ENCODE peak calls at places on chromosomes 1 and 21, in five cellular contexts. D is SK-N-SH, P is K562, J is GM12878, B is HepG2. S is an unnamed sample.

GRCh38 chr1:65762081-65762862 is 30.4 kb upstream of the PDE4B start:
- DNase-seq in P (no peak), J (no peak), D (no peak), B (no peak), S (no peak)

GRCh38 chr1:3846521-3846920 is 10.5 kb downstream of the CEP104 start:
- DNase-seq in D (no peak), J (no peak), P (no peak), B (no peak), S (no peak)

GRCh38 chr1:33244143-33244808 is 12.0 kb upstream of the ZNF362 start:
- DNase-seq in B (peak; percentile 80), D (no peak), J (no peak), P (no peak), S (no peak)

GRCh38 chr1:89854140-89854539 is 33.3 kb downstream of the LRRC8D start:
- DNase-seq in J (no peak), D (no peak), P (no peak), B (no peak), S (no peak)

GRCh38 chr1:19390901-19391595 is 78.9 kb downstream of the SLC66A1 start:
- DNase-seq in P (peak; percentile 60), J (peak; percentile 70), B (no peak), D (peak; percentile 85), S (peak; percentile 36)

GRCh38 chr1:32848354-32849063 is 22.2 kb downstream of the FNDC5 start:
- DNase-seq in B (no peak), P (no peak), D (peak; percentile 41), J (no peak), S (no peak)

GRCh38 chr21:41210405-41211040 is 42.6 kb downstream of the BACE2 start:
- DNase-seq in B (no peak), P (no peak), D (no peak), J (no peak), S (no peak)

GRCh38 chr1:173411835-173412742 is 65.0 kb upstream of the PRDX6 start:
- DNase-seq in P (no peak), B (no peak), J (no peak), D (no peak), S (no peak)

GRCh38 chr1:33612877-33613487 is 140.5 kb downstream of the ZSCAN20 start:
- DNase-seq in P (peak; percentile 73), B (peak; percentile 48), J (no peak), D (peak; percentile 78), S (peak; percentile 51)

GRCh38 chr1:68370101-68370915 is 79.4 kb downstream of the RPE65 start:
- DNase-seq in P (no peak), D (no peak), B (no peak), J (no peak), S (no peak)

GRCh38 chr1:44636711-44637589 is 37.3 kb downstream of the TMEM53 start:
- DNase-seq in J (no peak), P (no peak), B (no peak), D (no peak), S (no peak)

GRCh38 chr1:234561322-234561721 is 48.7 kb downstream of the IRF2BP2 start:
- DNase-seq in P (no peak), D (no peak), B (peak; percentile 60), J (no peak), S (no peak)

GRCh38 chr1:155026588-155026987 is 7.0 kb downstream of the DCST2 start:
- DNase-seq in J (no peak), D (no peak), B (no peak), P (no peak), S (no peak)

GRCh38 chr1:185044981-185045792 is at the start of gene RNF2:
- DNase-seq in P (peak; percentile 94), J (peak; percentile 13), D (peak; percentile 95), B (peak; percentile 65), S (peak; percentile 57)

GRCh38 chr1:23108918-23109533 is 59.6 kb downstream of the LUZP1 start:
- DNase-seq in P (no peak), B (peak; percentile 33), J (no peak), D (no peak), S (no peak)

GRCh38 chr1:91092503-91092902 is 70.7 kb upstream of the ZNF644 start:
- DNase-seq in D (no peak), P (no peak), J (no peak), B (peak; percentile 63), S (no peak)

GRCh38 chr1:74964508-74964907 is 169.7 kb upstream of the LHX8 start:
- DNase-seq in J (no peak), D (peak; percentile 56), P (no peak), B (no peak), S (peak; percentile 9)

GRCh38 chr1:112304151-112304550 is 91.9 kb upstream of the CTTNBP2NL start:
- DNase-seq in B (no peak), J (no peak), D (no peak), P (no peak), S (no peak)
- TF ChIP-seq GABPA in B (no peak), J (no peak), D (no peak), P (no peak), S (no peak)

GRCh38 chr21:33540711-33541104 is 1.2 kb downstream of the GART start:
- DNase-seq in J (no peak), P (no peak), D (no peak), B (no peak), S (no peak)
- H3K4me3 ChIP-seq in J (peak overlapping the region; percentile 54), P (peak overlapping the region; percentile 71), D (peak overlapping the region; percentile 78), B (peak overlapping the region; percentile 85), S (peak overlapping the region; percentile 79)

DNA sequence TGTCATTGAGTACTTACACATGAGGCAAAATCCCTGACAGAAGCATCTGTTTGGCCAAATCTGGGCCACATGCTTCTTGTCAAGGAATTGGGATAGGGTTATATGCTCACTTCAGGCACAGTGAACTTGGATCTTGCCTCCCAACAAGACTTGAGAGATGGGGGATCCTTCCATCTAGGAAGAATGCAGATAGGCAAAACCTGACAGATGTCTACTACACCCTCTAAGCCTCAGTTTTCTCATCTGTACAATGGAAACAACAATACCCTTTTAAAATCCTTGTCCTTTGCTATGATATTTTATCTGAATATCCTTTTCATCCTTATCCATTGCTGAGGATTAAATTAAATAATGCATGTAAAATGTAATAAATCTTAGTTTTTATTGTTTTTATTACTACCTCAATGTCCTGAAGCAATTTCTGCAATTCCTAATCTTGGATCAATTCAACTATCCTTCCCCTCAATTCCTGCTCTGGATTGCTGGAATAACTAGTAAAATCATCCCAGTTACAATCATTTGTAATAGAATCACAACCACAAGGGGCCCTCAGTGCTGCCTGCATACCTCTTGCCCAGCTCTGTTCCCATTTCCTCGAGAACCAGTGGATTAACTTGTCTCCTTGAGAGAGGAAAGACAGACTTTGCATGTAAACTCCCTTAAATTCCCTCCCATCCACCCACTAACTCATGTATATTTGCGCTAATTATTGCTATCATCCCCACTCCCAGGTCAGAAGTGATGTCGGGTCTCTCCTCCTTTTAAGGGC is 8.1 kb upstream of the XPR1 start:
- DNase-seq in J (no peak), D (no peak), P (no peak), B (no peak), S (no peak)
- TF ChIP-seq REST in J (no peak), D (no peak), P (no peak), B (no peak), S (no peak)

GRCh38 chr1:92483442-92484170 is 3.1 kb downstream of the GFI1 start:
- DNase-seq in P (no peak), J (no peak), B (no peak), D (peak; percentile 49), S (peak; percentile 95)
- TF ChIP-seq GABPA in P (no peak), J (no peak), B (no peak), D (no peak), S (no peak)

DNA sequence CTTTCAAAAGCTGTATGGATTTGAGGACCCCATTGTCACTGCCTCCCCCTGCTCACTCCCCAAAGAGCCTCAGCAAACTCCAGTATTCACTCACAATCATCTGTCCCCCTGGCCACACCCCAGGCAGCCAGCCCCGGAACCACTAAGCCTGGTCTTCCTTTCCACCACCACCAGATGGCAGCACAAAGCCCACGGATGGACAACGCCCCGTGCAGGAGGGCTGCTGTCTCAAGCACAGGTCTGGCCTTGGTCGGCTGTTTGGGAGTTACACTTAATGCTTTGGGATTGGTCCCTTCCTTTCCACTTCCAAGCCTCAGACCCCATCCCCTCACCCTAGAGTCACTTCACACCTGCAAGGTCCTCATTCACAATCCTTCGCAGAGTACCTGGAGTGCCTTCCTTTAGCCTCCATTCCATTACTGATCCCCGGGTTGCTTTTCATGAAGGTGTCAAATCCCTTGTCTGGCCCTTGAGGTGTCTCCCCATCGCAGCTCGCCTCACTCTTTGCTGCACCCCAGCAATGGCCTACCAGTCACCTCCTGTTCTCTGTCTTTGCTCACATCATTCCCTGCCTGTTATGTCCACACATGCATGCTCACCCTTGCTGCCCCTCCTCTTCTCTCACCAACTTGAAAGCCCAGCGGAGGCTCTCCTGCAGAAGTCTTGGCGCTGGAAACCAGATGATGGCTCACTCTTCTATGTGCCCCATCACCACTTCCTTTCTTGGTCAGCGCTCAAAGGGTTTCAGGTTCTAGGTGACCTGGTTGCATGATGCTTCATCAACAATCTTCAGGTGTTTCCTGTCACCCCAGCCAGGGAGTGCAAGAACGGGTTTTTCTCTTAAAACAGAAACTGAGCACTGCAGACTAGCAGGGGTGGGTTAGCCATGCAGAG is 24.9 kb upstream of the KCNA2 start:
- DNase-seq in B (peak; percentile 40), P (peak; percentile 84), D (peak; percentile 78), J (peak; percentile 84), S (no peak)
- H3K4me3 ChIP-seq in B (no peak overlapping the region), P (no peak overlapping the region), D (no peak overlapping the region), J (peak overlapping the region; percentile 10), S (no peak overlapping the region)

GRCh38 chr21:15839601-15840000 is 109.8 kb downstream of the USP25 start:
- DNase-seq in D (no peak), P (no peak), J (no peak), B (no peak), S (no peak)

GRCh38 chr21:15842565-15842880 is 112.7 kb downstream of the USP25 start:
- DNase-seq in B (no peak), P (no peak), D (no peak), J (no peak), S (no peak)

GRCh38 chr21:15840406-15840805 is 110.6 kb downstream of the USP25 start:
- DNase-seq in B (no peak), J (no peak), P (no peak), D (no peak), S (no peak)

GRCh38 chr21:15843766-15844165 is 114.0 kb downstream of the USP25 start:
- DNase-seq in D (no peak), P (no peak), B (no peak), J (no peak), S (no peak)

GRCh38 chr21:15841856-15842564 is 112.2 kb downstream of the USP25 start:
- DNase-seq in J (no peak), P (no peak), B (no peak), D (no peak), S (no peak)
- TF ChIP-seq REST in J (no peak), P (no peak), B (no peak), D (no peak), S (no peak)

GRCh38 chr1:159428536-159428935 is 3.5 kb upstream of the OR10J4 start:
- DNase-seq in J (no peak), B (no peak), D (no peak), P (no peak), S (no peak)

GRCh38 chr1:159430985-159431384 is 1.0 kb upstream of the OR10J4 start:
- DNase-seq in B (no peak), P (no peak), J (no peak), D (no peak), S (no peak)

GRCh38 chr1:159431904-159432303 is at the start of gene OR10J4:
- DNase-seq in D (no peak), B (no peak), P (no peak), J (no peak), S (no peak)

GRCh38 chr1:159429074-159429861 is 2.7 kb upstream of the OR10J4 start:
- DNase-seq in P (no peak), B (no peak), J (no peak), D (no peak), S (no peak)
- TF ChIP-seq GABPA in P (no peak), B (no peak), J (no peak), D (no peak), S (no peak)

S was measured in HL-60.